ENCODE peak calls at places on chromosomes 13 and 19, in five cellular contexts. B is tibial nerve, L is adrenal gland, P is ovary, A is IMR-90. Q is an unnamed sample.
A peak's percentile ranks its signal among the peaks of the same experiment; 100 is the strongest.

GRCh38 chr13:74767031-74767430 is 632.8 kb upstream of the KLF12 start:
- DNase-seq in B (no peak), L (peak; percentile 28), P (no peak), A (peak; percentile 66), Q (no peak)

GRCh38 chr19:47609885-47610545 is 1.1 kb downstream of the BICRA start:
- DNase-seq in B (no peak), L (peak; percentile 58), P (peak; percentile 57), A (peak; percentile 26), Q (peak; percentile 25)

GRCh38 chr13:85194482-85194881 is 604.7 kb downstream of the SLITRK6 start:
- DNase-seq in B (no peak), L (no peak), P (no peak), A (no peak), Q (no peak)

GRCh38 chr19:6297202-6297601 is 17.4 kb upstream of the MLLT1 start:
- DNase-seq in B (no peak), L (no peak), P (no peak), A (no peak), Q (no peak)

GRCh38 chr19:55635856-55636440 is 4.9 kb upstream of the ZNF580 start:
- DNase-seq in B (no peak), L (no peak), P (peak; percentile 42), A (no peak), Q (no peak)

GRCh38 chr19:4970558-4971423 is 1.9 kb downstream of the KDM4B start:
- DNase-seq in B (no peak), L (peak; percentile 68), P (no peak), A (no peak), Q (peak; percentile 43)

GRCh38 chr13:34230271-34230670 is 412.3 kb downstream of the RFC3 start:
- DNase-seq in B (no peak), L (no peak), P (no peak), A (no peak), Q (no peak)

GRCh38 chr19:18438331-18439024 is 545 bp upstream of the ISYNA1 start:
- DNase-seq in B (no peak), L (peak; percentile 82), P (peak; percentile 86), A (no peak), Q (peak; percentile 24)

GRCh38 chr13:47110141-47110540 is 213.3 kb upstream of the HTR2A start:
- DNase-seq in B (no peak), L (no peak), P (no peak), A (no peak), Q (no peak)

GRCh38 chr19:5553892-5554291 is 13.9 kb downstream of the TINCR start:
- DNase-seq in B (no peak), L (no peak), P (no peak), A (no peak), Q (no peak)

GRCh38 chr13:32086366-32086765 is 54.8 kb downstream of the FRY start:
- DNase-seq in B (no peak), L (no peak), P (no peak), A (peak; percentile 31), Q (no peak)

GRCh38 chr19:16851031-16851712 is 22.0 kb downstream of the SIN3B start:
- DNase-seq in B (no peak), L (no peak), P (no peak), A (peak; percentile 77), Q (no peak)

GRCh38 chr13:78476910-78477309 is 126.4 kb downstream of the POU4F1 start:
- DNase-seq in B (no peak), L (no peak), P (no peak), A (no peak), Q (no peak)

GRCh38 chr19:58042709-58043340 is 9.0 kb downstream of the ZSCAN1 start:
- DNase-seq in B (no peak), L (no peak), P (no peak), A (no peak), Q (no peak)
- TF ChIP-seq CTCF in B (no peak), L (no peak), P (no peak), A (no peak), Q (no peak)

DNA sequence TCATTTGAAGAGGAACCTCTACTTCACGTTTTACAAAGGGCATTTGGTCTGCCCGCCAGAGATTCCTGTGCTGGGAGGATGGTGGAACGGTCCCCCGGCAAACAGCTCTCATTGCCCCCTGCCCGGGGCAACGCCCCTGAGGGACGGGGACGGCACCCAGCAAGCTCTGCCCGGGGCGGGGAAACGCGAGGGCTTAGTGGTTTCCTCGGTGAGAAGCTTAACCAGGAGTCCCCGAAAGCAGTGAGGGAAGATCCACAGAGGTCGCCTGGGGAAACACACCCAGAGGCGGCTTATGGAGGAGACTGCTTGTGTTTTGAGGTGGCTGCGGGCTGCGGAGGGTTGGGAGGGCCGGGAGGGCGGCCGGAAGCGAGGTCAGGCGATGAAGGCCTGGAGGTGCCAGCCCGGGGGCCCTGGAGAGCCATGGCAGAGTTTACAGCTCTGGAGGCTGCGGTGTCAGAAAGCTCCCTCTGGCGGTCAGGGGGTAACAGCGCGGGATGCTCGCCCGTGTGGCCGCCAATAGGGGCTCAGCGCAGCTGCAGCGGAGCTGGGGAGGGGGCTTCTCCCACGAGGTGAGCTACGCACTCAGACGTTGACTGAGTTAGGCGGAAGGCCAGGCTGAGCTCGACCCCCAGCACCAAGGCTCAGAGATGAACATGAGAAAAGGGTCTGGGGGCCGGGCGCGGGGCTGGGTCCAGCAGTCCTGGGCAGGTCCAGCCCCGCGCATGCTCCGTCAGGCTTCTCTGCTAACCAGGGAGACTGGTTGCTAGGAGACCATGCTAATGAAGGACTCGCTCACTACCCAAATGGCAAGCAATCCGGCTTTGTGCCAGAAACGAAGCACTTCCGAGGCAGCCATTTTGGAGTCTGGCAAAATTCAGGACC is 652 bp upstream of the TPGS1 start:
- DNase-seq in B (peak; percentile 97), L (peak; percentile 100), P (peak; percentile 99), A (peak; percentile 84), Q (peak; percentile 100)
- TF ChIP-seq POLR2A in B (peak; percentile 18), L (no peak), P (peak; percentile 41), A (no peak), Q (no peak)

GRCh38 chr13:51780099-51780498 is 23.9 kb downstream of the DHRS12 start:
- DNase-seq in B (no peak), L (no peak), P (no peak), A (no peak), Q (no peak)

GRCh38 chr13:51783432-51784094 is 20.4 kb downstream of the DHRS12 start:
- DNase-seq in B (no peak), L (no peak), P (no peak), A (no peak), Q (no peak)

GRCh38 chr13:51782026-51782710 is 21.8 kb downstream of the DHRS12 start:
- DNase-seq in B (no peak), L (no peak), P (no peak), A (no peak), Q (no peak)

GRCh38 chr13:51784097-51784496 is 19.9 kb downstream of the DHRS12 start:
- DNase-seq in B (no peak), L (no peak), P (no peak), A (no peak), Q (no peak)

GRCh38 chr13:51781246-51782022 is 22.5 kb downstream of the DHRS12 start:
- DNase-seq in B (no peak), L (no peak), P (no peak), A (peak; percentile 24), Q (peak; percentile 39)
- TF ChIP-seq CTCF in B (no peak), L (no peak), P (no peak), A (peak; percentile 39), Q (peak; percentile 14)

GRCh38 chr19:45767881-45768643 is 990 bp downstream of the SIX5 start:
- DNase-seq in B (no peak), L (peak; percentile 76), P (peak; percentile 80), A (peak; percentile 65), Q (peak; percentile 72)
- TF ChIP-seq POLR2A in B (no peak), L (peak; percentile 27), P (peak; percentile 20), A (no peak), Q (peak; percentile 51)

Q was measured in endothelial cell of umbilical vein.